ENCODE peak calls at places on chromosomes 16 and 17, in six cellular contexts. One of them, this sample, is unnamed.

GRCh38 chr16:3157229-3158013 is 22.6 kb downstream of the ZNF213 start:
- DNase-seq in epithelial cell of esophagus: peak
- DNase-seq in progenitor cell of endocrine pancreas: no peak
- DNase-seq in hypothalamus: no peak
- DNase-seq in NAMALWA: peak
- DNase-seq in GM23248: peak
- DNase-seq in this sample: peak

GRCh38 chr16:8866884-8867482 is 1.8 kb downstream of the CARHSP1 start:
- DNase-seq in epithelial cell of esophagus: no peak
- DNase-seq in NAMALWA: no peak
- DNase-seq in hypothalamus: no peak
- DNase-seq in GM23248: peak
- DNase-seq in progenitor cell of endocrine pancreas: no peak
- DNase-seq in this sample: peak

GRCh38 chr16:70582280-70582978 is 58.8 kb downstream of the SF3B3 start:
- DNase-seq in GM23248: peak
- DNase-seq in epithelial cell of esophagus: no peak
- DNase-seq in progenitor cell of endocrine pancreas: no peak
- DNase-seq in hypothalamus: no peak
- DNase-seq in NAMALWA: no peak
- DNase-seq in this sample: no peak

GRCh38 chr17:6108382-6108781 is 38.2 kb downstream of the WSCD1 start:
- DNase-seq in GM23248: no peak
- DNase-seq in epithelial cell of esophagus: no peak
- DNase-seq in hypothalamus: no peak
- DNase-seq in NAMALWA: no peak
- DNase-seq in progenitor cell of endocrine pancreas: no peak
- DNase-seq in this sample: no peak

GRCh38 chr17:73693016-73693545 is 48.8 kb upstream of the SDK2 start:
- DNase-seq in NAMALWA: no peak
- DNase-seq in GM23248: no peak
- DNase-seq in progenitor cell of endocrine pancreas: no peak
- DNase-seq in epithelial cell of esophagus: no peak
- DNase-seq in hypothalamus: no peak
- DNase-seq in this sample: no peak

GRCh38 chr17:64497565-64498035 is 746 bp upstream of the POLG2 start:
- DNase-seq in epithelial cell of esophagus: no peak
- DNase-seq in progenitor cell of endocrine pancreas: no peak
- DNase-seq in NAMALWA: no peak
- DNase-seq in GM23248: no peak
- DNase-seq in hypothalamus: no peak
- DNase-seq in this sample: no peak

GRCh38 chr17:11086623-11087022 is 154.4 kb upstream of the SHISA6 start:
- DNase-seq in epithelial cell of esophagus: no peak
- DNase-seq in NAMALWA: no peak
- DNase-seq in hypothalamus: no peak
- DNase-seq in GM23248: no peak
- DNase-seq in progenitor cell of endocrine pancreas: no peak
- DNase-seq in this sample: no peak

GRCh38 chr17:67105213-67105612 is 60.9 kb downstream of the CACNG1 start:
- DNase-seq in progenitor cell of endocrine pancreas: no peak
- DNase-seq in GM23248: peak
- DNase-seq in NAMALWA: no peak
- DNase-seq in hypothalamus: no peak
- DNase-seq in epithelial cell of esophagus: peak
- DNase-seq in this sample: no peak

GRCh38 chr16:85475233-85475632 is 137.9 kb upstream of the GSE1 start:
- DNase-seq in hypothalamus: no peak
- DNase-seq in epithelial cell of esophagus: peak
- DNase-seq in progenitor cell of endocrine pancreas: no peak
- DNase-seq in NAMALWA: no peak
- DNase-seq in GM23248: peak
- DNase-seq in this sample: no peak

GRCh38 chr16:25366078-25366477 is 108.4 kb upstream of the ZKSCAN2 start:
- DNase-seq in hypothalamus: no peak
- DNase-seq in GM23248: no peak
- DNase-seq in NAMALWA: peak
- DNase-seq in epithelial cell of esophagus: no peak
- DNase-seq in progenitor cell of endocrine pancreas: no peak
- DNase-seq in this sample: no peak

GRCh38 chr16:75305364-75306101 is 54.1 kb upstream of the BCAR1 start:
- DNase-seq in epithelial cell of esophagus: peak
- DNase-seq in GM23248: peak
- DNase-seq in NAMALWA: peak
- DNase-seq in progenitor cell of endocrine pancreas: no peak
- DNase-seq in hypothalamus: no peak
- DNase-seq in this sample: peak

GRCh38 chr17:81908793-81909192 is 2.4 kb downstream of the PCYT2 start:
- DNase-seq in hypothalamus: no peak
- DNase-seq in GM23248: no peak
- DNase-seq in NAMALWA: no peak
- DNase-seq in epithelial cell of esophagus: no peak
- DNase-seq in progenitor cell of endocrine pancreas: no peak
- DNase-seq in this sample: no peak

GRCh38 chr17:66717680-66718079 is 117.2 kb upstream of the CACNG5 start:
- DNase-seq in GM23248: no peak
- DNase-seq in epithelial cell of esophagus: peak
- DNase-seq in hypothalamus: no peak
- DNase-seq in NAMALWA: no peak
- DNase-seq in progenitor cell of endocrine pancreas: no peak
- DNase-seq in this sample: no peak

GRCh38 chr17:73703216-73703615 is 59.0 kb upstream of the SDK2 start:
- DNase-seq in GM23248: no peak
- DNase-seq in progenitor cell of endocrine pancreas: no peak
- DNase-seq in NAMALWA: no peak
- DNase-seq in epithelial cell of esophagus: no peak
- DNase-seq in hypothalamus: no peak
- DNase-seq in this sample: no peak

GRCh38 chr16:11901091-11901490 is 14.7 kb downstream of the GSPT1 start:
- DNase-seq in progenitor cell of endocrine pancreas: no peak
- DNase-seq in hypothalamus: no peak
- DNase-seq in NAMALWA: no peak
- DNase-seq in epithelial cell of esophagus: no peak
- DNase-seq in GM23248: peak
- DNase-seq in this sample: peak

GRCh38 chr17:62644487-62645173 is 17.2 kb downstream of the MRC2 start:
- DNase-seq in hypothalamus: no peak
- DNase-seq in NAMALWA: no peak
- DNase-seq in GM23248: no peak
- DNase-seq in epithelial cell of esophagus: no peak
- DNase-seq in progenitor cell of endocrine pancreas: no peak
- DNase-seq in this sample: no peak